ENCODE peak calls at places on chromosomes 12 and 14, in four cellular contexts. One of them, this sample, is unnamed.

GRCh38 chr12:18141583-18141982 is 51.6 kb upstream of the RERGL start:
- DNase-seq in endothelial cell of umbilical vein: no peak
- DNase-seq in iPS DF 6.9: no peak
- DNase-seq in tibial nerve: no peak
- DNase-seq in this sample: no peak

GRCh38 chr14:94764573-94764972 is 5.3 kb downstream of the GSC start:
- DNase-seq in endothelial cell of umbilical vein: no peak
- DNase-seq in iPS DF 6.9: no peak
- DNase-seq in tibial nerve: no peak
- DNase-seq in this sample: no peak

GRCh38 chr12:76763746-76764675 is at the start of gene ZDHHC17:
- DNase-seq in endothelial cell of umbilical vein: peak; percentile 95
- DNase-seq in iPS DF 6.9: peak; percentile 70
- DNase-seq in tibial nerve: peak; percentile 77
- DNase-seq in this sample: peak; percentile 93

GRCh38 chr14:90809530-90810312 is 6.5 kb downstream of the TTC7B start:
- DNase-seq in endothelial cell of umbilical vein: no peak
- DNase-seq in iPS DF 6.9: no peak
- DNase-seq in tibial nerve: no peak
- DNase-seq in this sample: no peak

GRCh38 chr14:67623114-67623513 is 3.4 kb downstream of the ARG2 start:
- DNase-seq in endothelial cell of umbilical vein: peak; percentile 83
- DNase-seq in iPS DF 6.9: no peak
- DNase-seq in tibial nerve: no peak
- DNase-seq in this sample: no peak

GRCh38 chr14:77323571-77323970 is 2.7 kb downstream of the GSTZ1 start:
- DNase-seq in endothelial cell of umbilical vein: no peak
- DNase-seq in iPS DF 6.9: no peak
- DNase-seq in tibial nerve: no peak
- DNase-seq in this sample: no peak

GRCh38 chr14:36675581-36675980 is 13.9 kb downstream of the PAX9 start:
- DNase-seq in endothelial cell of umbilical vein: no peak
- DNase-seq in iPS DF 6.9: no peak
- DNase-seq in tibial nerve: no peak
- DNase-seq in this sample: no peak

GRCh38 chr14:67636361-67636919 is 16.7 kb downstream of the ARG2 start:
- DNase-seq in endothelial cell of umbilical vein: peak; percentile 8
- DNase-seq in iPS DF 6.9: no peak
- DNase-seq in tibial nerve: no peak
- DNase-seq in this sample: no peak

GRCh38 chr12:50101663-50102062 is 2.1 kb upstream of the GPD1 start:
- DNase-seq in endothelial cell of umbilical vein: peak; percentile 22
- DNase-seq in iPS DF 6.9: no peak
- DNase-seq in tibial nerve: no peak
- DNase-seq in this sample: no peak

GRCh38 chr12:47775100-47775911 is 2.3 kb downstream of the SLC48A1 start:
- DNase-seq in endothelial cell of umbilical vein: no peak
- DNase-seq in iPS DF 6.9: no peak
- DNase-seq in tibial nerve: no peak
- DNase-seq in this sample: no peak

GRCh38 chr14:39006721-39007410 is 96.2 kb downstream of the SEC23A start:
- DNase-seq in endothelial cell of umbilical vein: no peak
- DNase-seq in iPS DF 6.9: no peak
- DNase-seq in tibial nerve: no peak
- DNase-seq in this sample: no peak

GRCh38 chr12:112937741-112938719 is at the start of gene OAS3:
- DNase-seq in endothelial cell of umbilical vein: peak; percentile 57
- DNase-seq in iPS DF 6.9: no peak
- DNase-seq in tibial nerve: peak; percentile 72
- DNase-seq in this sample: peak; percentile 90

GRCh38 chr14:28763914-28764848 is 2.4 kb upstream of the FOXG1 start:
- DNase-seq in endothelial cell of umbilical vein: no peak
- DNase-seq in iPS DF 6.9: no peak
- DNase-seq in tibial nerve: no peak
- DNase-seq in this sample: no peak

GRCh38 chr12:119696943-119697342 is 29.0 kb downstream of the PRKAB1 start:
- DNase-seq in endothelial cell of umbilical vein: no peak
- DNase-seq in iPS DF 6.9: no peak
- DNase-seq in tibial nerve: no peak
- DNase-seq in this sample: no peak

GRCh38 chr12:77946541-77947021 is 115.9 kb downstream of the NAV3 start:
- DNase-seq in endothelial cell of umbilical vein: no peak
- DNase-seq in iPS DF 6.9: no peak
- DNase-seq in tibial nerve: no peak
- DNase-seq in this sample: no peak

GRCh38 chr14:73236157-73236556 is 1.1 kb upstream of the PAPLN start:
- DNase-seq in endothelial cell of umbilical vein: no peak
- DNase-seq in iPS DF 6.9: no peak
- DNase-seq in tibial nerve: peak; percentile 11
- DNase-seq in this sample: no peak

GRCh38 chr14:68888025-68888850 is 90.9 kb downstream of the ACTN1 start:
- DNase-seq in endothelial cell of umbilical vein: no peak
- DNase-seq in iPS DF 6.9: no peak
- DNase-seq in tibial nerve: no peak
- DNase-seq in this sample: no peak

GRCh38 chr12:110316861-110317260 is 35.8 kb downstream of the ATP2A2 start:
- DNase-seq in endothelial cell of umbilical vein: no peak
- DNase-seq in iPS DF 6.9: no peak
- DNase-seq in tibial nerve: no peak
- DNase-seq in this sample: no peak

GRCh38 chr14:101288436-101289229 is 272.7 kb upstream of the DIO3 start:
- DNase-seq in endothelial cell of umbilical vein: no peak
- DNase-seq in iPS DF 6.9: no peak
- DNase-seq in tibial nerve: no peak
- DNase-seq in this sample: no peak

GRCh38 chr14:36301159-36301558 is 19.3 kb downstream of the MBIP start:
- DNase-seq in endothelial cell of umbilical vein: no peak
- DNase-seq in iPS DF 6.9: no peak
- DNase-seq in tibial nerve: no peak
- DNase-seq in this sample: no peak

GRCh38 chr12:40238221-40238902 is 13.6 kb downstream of the LRRK2 start:
- DNase-seq in endothelial cell of umbilical vein: no peak
- DNase-seq in iPS DF 6.9: no peak
- DNase-seq in tibial nerve: no peak
- DNase-seq in this sample: no peak

GRCh38 chr12:40240779-40241178 is 16.0 kb downstream of the LRRK2 start:
- DNase-seq in endothelial cell of umbilical vein: no peak
- DNase-seq in iPS DF 6.9: no peak
- DNase-seq in tibial nerve: no peak
- DNase-seq in this sample: no peak

GRCh38 chr12:40236357-40236850 is 11.6 kb downstream of the LRRK2 start:
- DNase-seq in endothelial cell of umbilical vein: no peak
- DNase-seq in iPS DF 6.9: no peak
- DNase-seq in tibial nerve: no peak
- DNase-seq in this sample: no peak

DNA sequence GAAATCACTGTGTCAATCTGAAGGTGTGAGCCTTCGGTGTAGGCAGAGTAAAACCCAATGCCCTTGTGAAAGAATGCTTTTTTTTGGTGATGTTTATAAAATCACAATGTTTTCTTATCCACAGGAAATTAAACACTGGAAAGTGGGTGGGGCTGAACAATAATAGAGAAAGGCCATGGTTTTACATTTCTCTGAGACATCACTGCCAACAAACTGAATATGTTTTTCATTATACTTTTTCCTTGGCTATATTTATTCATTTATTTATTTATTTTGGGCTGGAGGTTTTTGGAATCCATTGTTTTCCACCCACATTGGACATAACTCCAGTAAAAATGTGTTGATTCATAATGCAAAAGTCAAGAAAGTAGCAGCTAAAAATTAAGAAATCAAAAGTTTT is 16.9 kb downstream of the LRRK2 start:
- DNase-seq in endothelial cell of umbilical vein: peak; percentile 24
- DNase-seq in iPS DF 6.9: no peak
- DNase-seq in tibial nerve: no peak
- DNase-seq in this sample: no peak
- H3K4me1 ChIP-seq in endothelial cell of umbilical vein: peaks cover 4% of the 10 kb centered on the region
- H3K4me1 ChIP-seq in iPS DF 6.9: no peaks in the 10 kb centered on the region
- H3K4me1 ChIP-seq in tibial nerve: peaks cover 16% of the 10 kb centered on the region
- H3K4me1 ChIP-seq in this sample: peaks cover 5% of the 10 kb centered on the region

GRCh38 chr12:123435636-123436016 is 858 bp downstream of the RILPL2 start:
- DNase-seq in endothelial cell of umbilical vein: no peak
- DNase-seq in iPS DF 6.9: no peak
- DNase-seq in tibial nerve: no peak
- DNase-seq in this sample: no peak
- H3K27ac ChIP-seq in endothelial cell of umbilical vein: no peak overlapping the region
- H3K27ac ChIP-seq in iPS DF 6.9: no peak overlapping the region
- H3K27ac ChIP-seq in tibial nerve: peak overlapping the region; percentile 80
- H3K27ac ChIP-seq in this sample: peak overlapping the region; percentile 93

GRCh38 chr14:105015242-105015641 is 5.6 kb downstream of the CDCA4 start:
- DNase-seq in endothelial cell of umbilical vein: peak; percentile 26
- DNase-seq in iPS DF 6.9: no peak
- DNase-seq in tibial nerve: no peak
- DNase-seq in this sample: no peak
- H3K4me1 ChIP-seq in endothelial cell of umbilical vein: peaks cover 39% of the 10 kb centered on the region
- H3K4me1 ChIP-seq in iPS DF 6.9: no peaks in the 10 kb centered on the region
- H3K4me1 ChIP-seq in tibial nerve: peaks cover 20% of the 10 kb centered on the region
- H3K4me1 ChIP-seq in this sample: peaks cover 9% of the 10 kb centered on the region

GRCh38 chr12:88562151-88562550 is 18.1 kb downstream of the KITLG start:
- DNase-seq in endothelial cell of umbilical vein: no peak
- DNase-seq in iPS DF 6.9: no peak
- DNase-seq in tibial nerve: no peak
- DNase-seq in this sample: no peak

GRCh38 chr12:88559199-88559598 is 21.1 kb downstream of the KITLG start:
- DNase-seq in endothelial cell of umbilical vein: no peak
- DNase-seq in iPS DF 6.9: no peak
- DNase-seq in tibial nerve: no peak
- DNase-seq in this sample: no peak

GRCh38 chr12:88558341-88558867 is 21.9 kb downstream of the KITLG start:
- DNase-seq in endothelial cell of umbilical vein: no peak
- DNase-seq in iPS DF 6.9: no peak
- DNase-seq in tibial nerve: no peak
- DNase-seq in this sample: no peak

GRCh38 chr12:88562846-88563582 is 17.3 kb downstream of the KITLG start:
- DNase-seq in endothelial cell of umbilical vein: no peak
- DNase-seq in iPS DF 6.9: no peak
- DNase-seq in tibial nerve: no peak
- DNase-seq in this sample: no peak

DNA sequence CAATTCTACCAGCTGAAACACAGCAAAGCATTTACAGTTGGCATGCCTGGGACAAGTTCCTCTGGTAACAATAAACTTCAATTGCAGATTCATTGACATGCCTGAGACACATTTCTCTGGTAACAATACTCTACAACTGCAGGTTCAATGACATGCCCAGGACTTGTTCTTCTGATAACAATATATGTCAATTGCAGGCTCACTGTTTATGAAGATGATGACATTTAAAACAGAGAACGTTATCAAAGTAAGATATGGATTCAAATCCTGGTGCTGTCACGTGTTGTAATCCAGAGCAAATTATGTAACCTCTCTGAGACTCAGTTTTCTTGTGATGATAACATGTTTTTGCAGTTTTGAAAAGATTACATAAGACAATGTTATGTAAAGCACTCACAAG is 20.5 kb downstream of the KITLG start:
- DNase-seq in endothelial cell of umbilical vein: peak; percentile 63
- DNase-seq in iPS DF 6.9: no peak
- DNase-seq in tibial nerve: no peak
- DNase-seq in this sample: no peak
- H3K27ac ChIP-seq in endothelial cell of umbilical vein: no peak overlapping the region
- H3K27ac ChIP-seq in iPS DF 6.9: no peak overlapping the region
- H3K27ac ChIP-seq in tibial nerve: no peak overlapping the region
- H3K27ac ChIP-seq in this sample: peak overlapping the region; percentile 9

This sample was measured in heart left ventricle.